ENCODE peak calls at places on chromosomes 1 and 21, in seven cellular contexts. One of them, this sample, is unnamed.

GRCh38 chr21:32364387-32364786 is 28.4 kb downstream of the URB1 start:
- DNase-seq in thoracic aorta: no peak
- DNase-seq in GM23248: no peak
- DNase-seq in lower lobe of right lung: no peak
- DNase-seq in psoas muscle: no peak
- DNase-seq in OCI-LY7: no peak
- DNase-seq in hepatocyte: no peak
- DNase-seq in this sample: no peak

GRCh38 chr1:240653030-240653429 is 41.1 kb upstream of the GREM2 start:
- DNase-seq in thoracic aorta: no peak
- DNase-seq in GM23248: no peak
- DNase-seq in lower lobe of right lung: no peak
- DNase-seq in psoas muscle: no peak
- DNase-seq in OCI-LY7: no peak
- DNase-seq in hepatocyte: no peak
- DNase-seq in this sample: no peak

GRCh38 chr1:174789399-174789798 is 210.3 kb upstream of the CACYBP start:
- DNase-seq in thoracic aorta: no peak
- DNase-seq in GM23248: peak
- DNase-seq in lower lobe of right lung: no peak
- DNase-seq in psoas muscle: no peak
- DNase-seq in OCI-LY7: no peak
- DNase-seq in hepatocyte: no peak
- DNase-seq in this sample: no peak

GRCh38 chr1:77394166-77394565 is 112.3 kb downstream of the AK5 start:
- DNase-seq in thoracic aorta: no peak
- DNase-seq in GM23248: peak
- DNase-seq in lower lobe of right lung: no peak
- DNase-seq in psoas muscle: no peak
- DNase-seq in OCI-LY7: no peak
- DNase-seq in hepatocyte: no peak
- DNase-seq in this sample: no peak

GRCh38 chr1:186626969-186627368 is 53.3 kb downstream of the PTGS2 start:
- DNase-seq in thoracic aorta: no peak
- DNase-seq in GM23248: peak
- DNase-seq in lower lobe of right lung: no peak
- DNase-seq in psoas muscle: no peak
- DNase-seq in OCI-LY7: no peak
- DNase-seq in hepatocyte: no peak
- DNase-seq in this sample: no peak

GRCh38 chr1:50978144-50978851 is 8.3 kb downstream of the CDKN2C start:
- DNase-seq in thoracic aorta: no peak
- DNase-seq in GM23248: peak
- DNase-seq in lower lobe of right lung: peak
- DNase-seq in psoas muscle: peak
- DNase-seq in OCI-LY7: peak
- DNase-seq in hepatocyte: peak
- DNase-seq in this sample: peak

GRCh38 chr1:198495635-198496034 is 44.8 kb downstream of the ATP6V1G3 start:
- DNase-seq in thoracic aorta: no peak
- DNase-seq in GM23248: no peak
- DNase-seq in lower lobe of right lung: no peak
- DNase-seq in psoas muscle: no peak
- DNase-seq in OCI-LY7: no peak
- DNase-seq in hepatocyte: no peak
- DNase-seq in this sample: no peak

GRCh38 chr1:19476440-19477190 is 8.7 kb downstream of the CAPZB start:
- DNase-seq in thoracic aorta: no peak
- DNase-seq in GM23248: no peak
- DNase-seq in lower lobe of right lung: peak
- DNase-seq in psoas muscle: no peak
- DNase-seq in OCI-LY7: peak
- DNase-seq in hepatocyte: no peak
- DNase-seq in this sample: peak

GRCh38 chr1:59635057-59635456 is 179.7 kb upstream of the HOOK1 start:
- DNase-seq in thoracic aorta: no peak
- DNase-seq in GM23248: no peak
- DNase-seq in lower lobe of right lung: no peak
- DNase-seq in psoas muscle: no peak
- DNase-seq in OCI-LY7: no peak
- DNase-seq in hepatocyte: no peak
- DNase-seq in this sample: no peak

GRCh38 chr21:35828161-35828560 is 232.2 kb downstream of the SETD4 start:
- DNase-seq in thoracic aorta: no peak
- DNase-seq in GM23248: no peak
- DNase-seq in lower lobe of right lung: no peak
- DNase-seq in psoas muscle: no peak
- DNase-seq in OCI-LY7: no peak
- DNase-seq in hepatocyte: no peak
- DNase-seq in this sample: no peak

GRCh38 chr21:46126321-46127238 is 28.7 kb downstream of the COL6A2 start:
- DNase-seq in thoracic aorta: no peak
- DNase-seq in GM23248: no peak
- DNase-seq in lower lobe of right lung: peak
- DNase-seq in psoas muscle: peak
- DNase-seq in OCI-LY7: no peak
- DNase-seq in hepatocyte: no peak
- DNase-seq in this sample: no peak

GRCh38 chr1:16048573-16049189 is 5.1 kb downstream of the CLCNKB start:
- DNase-seq in thoracic aorta: no peak
- DNase-seq in GM23248: peak
- DNase-seq in lower lobe of right lung: peak
- DNase-seq in psoas muscle: peak
- DNase-seq in OCI-LY7: peak
- DNase-seq in hepatocyte: peak
- DNase-seq in this sample: no peak

GRCh38 chr21:29187939-29188338 is 57.5 kb downstream of the MAP3K7CL start:
- DNase-seq in thoracic aorta: no peak
- DNase-seq in GM23248: peak
- DNase-seq in lower lobe of right lung: no peak
- DNase-seq in psoas muscle: peak
- DNase-seq in OCI-LY7: no peak
- DNase-seq in hepatocyte: no peak
- DNase-seq in this sample: no peak

GRCh38 chr1:226984521-226985238 is 44.6 kb downstream of the COQ8A start:
- DNase-seq in thoracic aorta: no peak
- DNase-seq in GM23248: no peak
- DNase-seq in lower lobe of right lung: no peak
- DNase-seq in psoas muscle: no peak
- DNase-seq in OCI-LY7: no peak
- DNase-seq in hepatocyte: no peak
- DNase-seq in this sample: no peak

GRCh38 chr21:39567180-39567972 is 45.4 kb upstream of the B3GALT5 start:
- DNase-seq in thoracic aorta: no peak
- DNase-seq in GM23248: no peak
- DNase-seq in lower lobe of right lung: no peak
- DNase-seq in psoas muscle: no peak
- DNase-seq in OCI-LY7: no peak
- DNase-seq in hepatocyte: no peak
- DNase-seq in this sample: no peak

GRCh38 chr1:207612762-207613161 is 32.2 kb upstream of the CR1L start:
- DNase-seq in thoracic aorta: no peak
- DNase-seq in GM23248: no peak
- DNase-seq in lower lobe of right lung: no peak
- DNase-seq in psoas muscle: no peak
- DNase-seq in OCI-LY7: no peak
- DNase-seq in hepatocyte: no peak
- DNase-seq in this sample: no peak

GRCh38 chr1:150012611-150013010 is 2.1 kb upstream of the OTUD7B start:
- DNase-seq in thoracic aorta: no peak
- DNase-seq in GM23248: no peak
- DNase-seq in lower lobe of right lung: no peak
- DNase-seq in psoas muscle: no peak
- DNase-seq in OCI-LY7: no peak
- DNase-seq in hepatocyte: no peak
- DNase-seq in this sample: no peak

GRCh38 chr1:221858758-221859157 is 116.9 kb upstream of the DUSP10 start:
- DNase-seq in thoracic aorta: no peak
- DNase-seq in GM23248: peak
- DNase-seq in lower lobe of right lung: no peak
- DNase-seq in psoas muscle: peak
- DNase-seq in OCI-LY7: no peak
- DNase-seq in hepatocyte: no peak
- DNase-seq in this sample: no peak

GRCh38 chr1:91555821-91556531 is 55.3 kb downstream of the CDC7 start:
- DNase-seq in thoracic aorta: no peak
- DNase-seq in GM23248: peak
- DNase-seq in lower lobe of right lung: no peak
- DNase-seq in psoas muscle: no peak
- DNase-seq in OCI-LY7: no peak
- DNase-seq in hepatocyte: peak
- DNase-seq in this sample: peak

GRCh38 chr21:14046401-14046800 is 164.4 kb downstream of the LIPI start:
- DNase-seq in thoracic aorta: no peak
- DNase-seq in GM23248: peak
- DNase-seq in lower lobe of right lung: no peak
- DNase-seq in psoas muscle: no peak
- DNase-seq in OCI-LY7: no peak
- DNase-seq in hepatocyte: no peak
- DNase-seq in this sample: no peak

GRCh38 chr1:154574715-154575114 is 7.1 kb downstream of the CHRNB2 start:
- DNase-seq in thoracic aorta: no peak
- DNase-seq in GM23248: peak
- DNase-seq in lower lobe of right lung: no peak
- DNase-seq in psoas muscle: no peak
- DNase-seq in OCI-LY7: peak
- DNase-seq in hepatocyte: peak
- DNase-seq in this sample: no peak

GRCh38 chr1:209645574-209646452 is 6.4 kb downstream of the LAMB3 start:
- DNase-seq in thoracic aorta: no peak
- DNase-seq in GM23248: no peak
- DNase-seq in lower lobe of right lung: no peak
- DNase-seq in psoas muscle: no peak
- DNase-seq in OCI-LY7: no peak
- DNase-seq in hepatocyte: no peak
- DNase-seq in this sample: no peak

DNA sequence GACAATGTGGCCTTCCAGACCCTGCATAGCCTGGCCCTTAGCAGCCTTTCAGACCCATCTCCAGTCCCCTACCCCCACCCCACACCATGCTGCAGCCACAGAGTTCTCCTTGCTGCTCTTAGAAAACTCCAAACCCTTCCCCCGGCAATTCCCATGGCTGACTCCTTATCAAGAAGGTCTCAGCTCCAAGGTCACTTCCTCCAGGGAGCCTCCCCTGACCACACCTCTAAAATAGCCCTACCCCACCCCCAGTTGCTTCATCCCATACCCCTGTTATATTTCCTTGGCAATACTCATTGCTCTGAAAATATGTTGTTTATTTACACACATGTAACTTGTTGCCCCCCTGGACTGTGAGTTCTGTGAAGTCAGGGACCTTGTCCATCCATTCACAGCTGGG is 4.3 kb upstream of the ADGRB2 start:
- DNase-seq in thoracic aorta: no peak
- DNase-seq in GM23248: no peak
- DNase-seq in lower lobe of right lung: no peak
- DNase-seq in psoas muscle: no peak
- DNase-seq in OCI-LY7: no peak
- DNase-seq in hepatocyte: no peak
- DNase-seq in this sample: no peak
- H3K27ac ChIP-seq in thoracic aorta: no peak
- H3K27ac ChIP-seq in GM23248: no peak
- H3K27ac ChIP-seq in lower lobe of right lung: no peak
- H3K27ac ChIP-seq in psoas muscle: no peak
- H3K27ac ChIP-seq in OCI-LY7: no peak
- H3K27ac ChIP-seq in hepatocyte: no peak
- H3K27ac ChIP-seq in this sample: no peak

GRCh38 chr1:47507921-47508894 is 70.4 kb downstream of the FOXD2 start:
- DNase-seq in thoracic aorta: no peak
- DNase-seq in GM23248: peak
- DNase-seq in lower lobe of right lung: peak
- DNase-seq in psoas muscle: peak
- DNase-seq in OCI-LY7: no peak
- DNase-seq in hepatocyte: peak
- DNase-seq in this sample: no peak
- H3K27ac ChIP-seq in thoracic aorta: peak
- H3K27ac ChIP-seq in GM23248: no peak
- H3K27ac ChIP-seq in lower lobe of right lung: no peak
- H3K27ac ChIP-seq in psoas muscle: no peak
- H3K27ac ChIP-seq in OCI-LY7: no peak
- H3K27ac ChIP-seq in hepatocyte: peak
- H3K27ac ChIP-seq in this sample: no peak

GRCh38 chr1:117819301-117819700 is 110.1 kb downstream of the GDAP2 start:
- DNase-seq in thoracic aorta: no peak
- DNase-seq in GM23248: no peak
- DNase-seq in lower lobe of right lung: no peak
- DNase-seq in psoas muscle: no peak
- DNase-seq in OCI-LY7: no peak
- DNase-seq in hepatocyte: no peak
- DNase-seq in this sample: no peak

GRCh38 chr1:117821382-117821755 is 108.1 kb downstream of the GDAP2 start:
- DNase-seq in thoracic aorta: no peak
- DNase-seq in GM23248: no peak
- DNase-seq in lower lobe of right lung: no peak
- DNase-seq in psoas muscle: no peak
- DNase-seq in OCI-LY7: no peak
- DNase-seq in hepatocyte: no peak
- DNase-seq in this sample: no peak

GRCh38 chr1:117820096-117820495 is 109.3 kb downstream of the GDAP2 start:
- DNase-seq in thoracic aorta: no peak
- DNase-seq in GM23248: no peak
- DNase-seq in lower lobe of right lung: no peak
- DNase-seq in psoas muscle: no peak
- DNase-seq in OCI-LY7: no peak
- DNase-seq in hepatocyte: no peak
- DNase-seq in this sample: no peak

GRCh38 chr1:117820694-117821381 is 108.6 kb downstream of the GDAP2 start:
- DNase-seq in thoracic aorta: no peak
- DNase-seq in GM23248: no peak
- DNase-seq in lower lobe of right lung: no peak
- DNase-seq in psoas muscle: no peak
- DNase-seq in OCI-LY7: no peak
- DNase-seq in hepatocyte: no peak
- DNase-seq in this sample: no peak

GRCh38 chr1:117821782-117822447 is 107.5 kb downstream of the GDAP2 start:
- DNase-seq in thoracic aorta: peak
- DNase-seq in GM23248: peak
- DNase-seq in lower lobe of right lung: no peak
- DNase-seq in psoas muscle: no peak
- DNase-seq in OCI-LY7: peak
- DNase-seq in hepatocyte: peak
- DNase-seq in this sample: no peak
- H3K27ac ChIP-seq in thoracic aorta: peak
- H3K27ac ChIP-seq in GM23248: peak
- H3K27ac ChIP-seq in lower lobe of right lung: peak
- H3K27ac ChIP-seq in psoas muscle: peak
- H3K27ac ChIP-seq in OCI-LY7: no peak
- H3K27ac ChIP-seq in hepatocyte: peak
- H3K27ac ChIP-seq in this sample: no peak

DNA sequence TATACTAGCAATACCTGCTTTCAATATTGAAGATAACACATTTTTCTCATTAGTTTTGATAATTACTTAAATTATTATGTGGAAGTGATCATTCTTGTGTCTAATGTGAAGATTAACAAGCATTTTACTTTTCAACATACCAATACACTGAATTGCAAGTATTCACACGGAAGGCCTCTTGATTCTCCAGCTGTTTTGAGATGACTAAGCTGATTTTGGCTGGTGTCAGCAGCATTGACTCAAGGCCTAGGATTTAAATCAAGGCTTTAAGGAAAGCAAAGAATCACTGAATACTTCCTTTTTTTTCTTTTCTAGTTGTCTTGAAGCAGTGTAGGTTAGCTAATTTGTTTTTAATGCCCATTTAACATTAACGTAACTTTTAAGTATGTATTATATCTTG is 373.7 kb downstream of the SRGAP2C start:
- DNase-seq in thoracic aorta: no peak
- DNase-seq in GM23248: peak
- DNase-seq in lower lobe of right lung: no peak
- DNase-seq in psoas muscle: no peak
- DNase-seq in OCI-LY7: no peak
- DNase-seq in hepatocyte: no peak
- DNase-seq in this sample: no peak
- H3K27ac ChIP-seq in thoracic aorta: no peak
- H3K27ac ChIP-seq in GM23248: peak
- H3K27ac ChIP-seq in lower lobe of right lung: no peak
- H3K27ac ChIP-seq in psoas muscle: no peak
- H3K27ac ChIP-seq in OCI-LY7: no peak
- H3K27ac ChIP-seq in hepatocyte: no peak
- H3K27ac ChIP-seq in this sample: no peak

This sample was measured in CD4-positive, alpha-beta T cell.